ENCODE peak calls at places on chromosomes 6 and 20, in eight cellular contexts. One of them, this sample, is unnamed.

GRCh38 chr6:169848946-169849345 is 97.5 kb downstream of the ERMARD start:
- DNase-seq in stimulated activated CD4-positive, alpha-beta T cell treated with anti-CD3 and anti-CD28 coated beads, Interleukin-1b, Interleukin-23, amount 100 ng/mL, for 48 hours: no peak
- DNase-seq in SK-N-SH: no peak
- DNase-seq in neural progenitor cell: no peak
- DNase-seq in activated T-cell treated with anti-CD3 and anti-CD28 coated beads, Interleukin-2, amount 50 U/mL, for 4 hours: no peak
- DNase-seq in retinal pigment epithelial cell: no peak
- DNase-seq in CD8-positive, alpha-beta memory T cell: no peak
- DNase-seq in mucosa of gallbladder: no peak
- DNase-seq in this sample: no peak

GRCh38 chr20:21529863-21530262 is 16.0 kb upstream of the NKX2-2 start:
- DNase-seq in CD8-positive, alpha-beta memory T cell: no peak
- DNase-seq in retinal pigment epithelial cell: no peak
- DNase-seq in neural progenitor cell: peak
- DNase-seq in mucosa of gallbladder: no peak
- DNase-seq in stimulated activated CD4-positive, alpha-beta T cell treated with anti-CD3 and anti-CD28 coated beads, Interleukin-1b, Interleukin-23, amount 100 ng/mL, for 48 hours: no peak
- DNase-seq in activated T-cell treated with anti-CD3 and anti-CD28 coated beads, Interleukin-2, amount 50 U/mL, for 4 hours: no peak
- DNase-seq in SK-N-SH: no peak
- DNase-seq in this sample: peak

GRCh38 chr6:56664007-56664406 is 21.3 kb upstream of the DST start:
- DNase-seq in retinal pigment epithelial cell: no peak
- DNase-seq in CD8-positive, alpha-beta memory T cell: no peak
- DNase-seq in stimulated activated CD4-positive, alpha-beta T cell treated with anti-CD3 and anti-CD28 coated beads, Interleukin-1b, Interleukin-23, amount 100 ng/mL, for 48 hours: no peak
- DNase-seq in SK-N-SH: no peak
- DNase-seq in activated T-cell treated with anti-CD3 and anti-CD28 coated beads, Interleukin-2, amount 50 U/mL, for 4 hours: no peak
- DNase-seq in neural progenitor cell: peak
- DNase-seq in mucosa of gallbladder: no peak
- DNase-seq in this sample: no peak

GRCh38 chr20:25389381-25389857 is 1.2 kb downstream of the ABHD12 start:
- DNase-seq in mucosa of gallbladder: peak
- DNase-seq in retinal pigment epithelial cell: no peak
- DNase-seq in CD8-positive, alpha-beta memory T cell: no peak
- DNase-seq in stimulated activated CD4-positive, alpha-beta T cell treated with anti-CD3 and anti-CD28 coated beads, Interleukin-1b, Interleukin-23, amount 100 ng/mL, for 48 hours: no peak
- DNase-seq in activated T-cell treated with anti-CD3 and anti-CD28 coated beads, Interleukin-2, amount 50 U/mL, for 4 hours: no peak
- DNase-seq in neural progenitor cell: no peak
- DNase-seq in SK-N-SH: peak
- DNase-seq in this sample: peak

GRCh38 chr6:31680841-31681671 is at the start of gene LY6G5C:
- DNase-seq in retinal pigment epithelial cell: peak
- DNase-seq in stimulated activated CD4-positive, alpha-beta T cell treated with anti-CD3 and anti-CD28 coated beads, Interleukin-1b, Interleukin-23, amount 100 ng/mL, for 48 hours: peak
- DNase-seq in neural progenitor cell: peak
- DNase-seq in SK-N-SH: peak
- DNase-seq in activated T-cell treated with anti-CD3 and anti-CD28 coated beads, Interleukin-2, amount 50 U/mL, for 4 hours: peak
- DNase-seq in CD8-positive, alpha-beta memory T cell: peak
- DNase-seq in mucosa of gallbladder: peak
- DNase-seq in this sample: peak

GRCh38 chr20:60694763-60695162 is 557.3 kb upstream of the CDH4 start:
- DNase-seq in neural progenitor cell: no peak
- DNase-seq in mucosa of gallbladder: no peak
- DNase-seq in CD8-positive, alpha-beta memory T cell: no peak
- DNase-seq in SK-N-SH: no peak
- DNase-seq in retinal pigment epithelial cell: no peak
- DNase-seq in activated T-cell treated with anti-CD3 and anti-CD28 coated beads, Interleukin-2, amount 50 U/mL, for 4 hours: no peak
- DNase-seq in stimulated activated CD4-positive, alpha-beta T cell treated with anti-CD3 and anti-CD28 coated beads, Interleukin-1b, Interleukin-23, amount 100 ng/mL, for 48 hours: no peak
- DNase-seq in this sample: peak

GRCh38 chr6:168992696-168993185 is 260.9 kb downstream of the THBS2 start:
- DNase-seq in neural progenitor cell: no peak
- DNase-seq in retinal pigment epithelial cell: no peak
- DNase-seq in activated T-cell treated with anti-CD3 and anti-CD28 coated beads, Interleukin-2, amount 50 U/mL, for 4 hours: no peak
- DNase-seq in CD8-positive, alpha-beta memory T cell: no peak
- DNase-seq in mucosa of gallbladder: no peak
- DNase-seq in stimulated activated CD4-positive, alpha-beta T cell treated with anti-CD3 and anti-CD28 coated beads, Interleukin-1b, Interleukin-23, amount 100 ng/mL, for 48 hours: no peak
- DNase-seq in SK-N-SH: no peak
- DNase-seq in this sample: no peak

GRCh38 chr6:4280721-4281120 is 145.3 kb upstream of the ECI2 start:
- DNase-seq in activated T-cell treated with anti-CD3 and anti-CD28 coated beads, Interleukin-2, amount 50 U/mL, for 4 hours: no peak
- DNase-seq in SK-N-SH: no peak
- DNase-seq in neural progenitor cell: no peak
- DNase-seq in stimulated activated CD4-positive, alpha-beta T cell treated with anti-CD3 and anti-CD28 coated beads, Interleukin-1b, Interleukin-23, amount 100 ng/mL, for 48 hours: no peak
- DNase-seq in retinal pigment epithelial cell: peak
- DNase-seq in CD8-positive, alpha-beta memory T cell: no peak
- DNase-seq in mucosa of gallbladder: no peak
- DNase-seq in this sample: peak

GRCh38 chr20:38472513-38473352 is at the start of gene RALGAPB:
- DNase-seq in neural progenitor cell: peak
- DNase-seq in stimulated activated CD4-positive, alpha-beta T cell treated with anti-CD3 and anti-CD28 coated beads, Interleukin-1b, Interleukin-23, amount 100 ng/mL, for 48 hours: peak
- DNase-seq in activated T-cell treated with anti-CD3 and anti-CD28 coated beads, Interleukin-2, amount 50 U/mL, for 4 hours: peak
- DNase-seq in CD8-positive, alpha-beta memory T cell: peak
- DNase-seq in retinal pigment epithelial cell: peak
- DNase-seq in SK-N-SH: peak
- DNase-seq in mucosa of gallbladder: peak
- DNase-seq in this sample: peak

GRCh38 chr20:25233016-25233772 is 14.7 kb upstream of the PYGB start:
- DNase-seq in retinal pigment epithelial cell: peak
- DNase-seq in activated T-cell treated with anti-CD3 and anti-CD28 coated beads, Interleukin-2, amount 50 U/mL, for 4 hours: no peak
- DNase-seq in neural progenitor cell: peak
- DNase-seq in stimulated activated CD4-positive, alpha-beta T cell treated with anti-CD3 and anti-CD28 coated beads, Interleukin-1b, Interleukin-23, amount 100 ng/mL, for 48 hours: no peak
- DNase-seq in CD8-positive, alpha-beta memory T cell: no peak
- DNase-seq in mucosa of gallbladder: peak
- DNase-seq in SK-N-SH: no peak
- DNase-seq in this sample: peak

GRCh38 chr20:54068495-54068894 is 1.9 kb downstream of the BCAS1 start:
- DNase-seq in activated T-cell treated with anti-CD3 and anti-CD28 coated beads, Interleukin-2, amount 50 U/mL, for 4 hours: no peak
- DNase-seq in neural progenitor cell: no peak
- DNase-seq in retinal pigment epithelial cell: no peak
- DNase-seq in CD8-positive, alpha-beta memory T cell: no peak
- DNase-seq in stimulated activated CD4-positive, alpha-beta T cell treated with anti-CD3 and anti-CD28 coated beads, Interleukin-1b, Interleukin-23, amount 100 ng/mL, for 48 hours: no peak
- DNase-seq in mucosa of gallbladder: no peak
- DNase-seq in SK-N-SH: no peak
- DNase-seq in this sample: no peak

GRCh38 chr6:107847844-107848802 is 24.0 kb upstream of the SCML4 start:
- DNase-seq in mucosa of gallbladder: peak
- DNase-seq in activated T-cell treated with anti-CD3 and anti-CD28 coated beads, Interleukin-2, amount 50 U/mL, for 4 hours: peak
- DNase-seq in retinal pigment epithelial cell: no peak
- DNase-seq in neural progenitor cell: peak
- DNase-seq in stimulated activated CD4-positive, alpha-beta T cell treated with anti-CD3 and anti-CD28 coated beads, Interleukin-1b, Interleukin-23, amount 100 ng/mL, for 48 hours: peak
- DNase-seq in SK-N-SH: peak
- DNase-seq in CD8-positive, alpha-beta memory T cell: peak
- DNase-seq in this sample: peak

GRCh38 chr6:157173756-157174155 is 149.6 kb downstream of the TMEM242 start:
- DNase-seq in SK-N-SH: no peak
- DNase-seq in neural progenitor cell: no peak
- DNase-seq in CD8-positive, alpha-beta memory T cell: no peak
- DNase-seq in retinal pigment epithelial cell: no peak
- DNase-seq in mucosa of gallbladder: no peak
- DNase-seq in stimulated activated CD4-positive, alpha-beta T cell treated with anti-CD3 and anti-CD28 coated beads, Interleukin-1b, Interleukin-23, amount 100 ng/mL, for 48 hours: no peak
- DNase-seq in activated T-cell treated with anti-CD3 and anti-CD28 coated beads, Interleukin-2, amount 50 U/mL, for 4 hours: no peak
- DNase-seq in this sample: no peak

GRCh38 chr6:30782425-30783014 is 38.2 kb upstream of the IER3 start:
- DNase-seq in neural progenitor cell: no peak
- DNase-seq in activated T-cell treated with anti-CD3 and anti-CD28 coated beads, Interleukin-2, amount 50 U/mL, for 4 hours: no peak
- DNase-seq in retinal pigment epithelial cell: no peak
- DNase-seq in stimulated activated CD4-positive, alpha-beta T cell treated with anti-CD3 and anti-CD28 coated beads, Interleukin-1b, Interleukin-23, amount 100 ng/mL, for 48 hours: no peak
- DNase-seq in mucosa of gallbladder: no peak
- DNase-seq in CD8-positive, alpha-beta memory T cell: no peak
- DNase-seq in SK-N-SH: no peak
- DNase-seq in this sample: no peak

GRCh38 chr20:10134176-10134575 is 84.5 kb upstream of the SNAP25 start:
- DNase-seq in activated T-cell treated with anti-CD3 and anti-CD28 coated beads, Interleukin-2, amount 50 U/mL, for 4 hours: no peak
- DNase-seq in neural progenitor cell: no peak
- DNase-seq in SK-N-SH: no peak
- DNase-seq in retinal pigment epithelial cell: no peak
- DNase-seq in mucosa of gallbladder: no peak
- DNase-seq in stimulated activated CD4-positive, alpha-beta T cell treated with anti-CD3 and anti-CD28 coated beads, Interleukin-1b, Interleukin-23, amount 100 ng/mL, for 48 hours: no peak
- DNase-seq in CD8-positive, alpha-beta memory T cell: no peak
- DNase-seq in this sample: no peak

GRCh38 chr20:48583801-48584200 is 244.0 kb downstream of the PREX1 start:
- DNase-seq in SK-N-SH: no peak
- DNase-seq in CD8-positive, alpha-beta memory T cell: no peak
- DNase-seq in neural progenitor cell: no peak
- DNase-seq in retinal pigment epithelial cell: no peak
- DNase-seq in stimulated activated CD4-positive, alpha-beta T cell treated with anti-CD3 and anti-CD28 coated beads, Interleukin-1b, Interleukin-23, amount 100 ng/mL, for 48 hours: no peak
- DNase-seq in mucosa of gallbladder: no peak
- DNase-seq in activated T-cell treated with anti-CD3 and anti-CD28 coated beads, Interleukin-2, amount 50 U/mL, for 4 hours: no peak
- DNase-seq in this sample: no peak

GRCh38 chr20:24798930-24799705 is 150.0 kb upstream of the CST7 start:
- DNase-seq in CD8-positive, alpha-beta memory T cell: no peak
- DNase-seq in mucosa of gallbladder: no peak
- DNase-seq in SK-N-SH: peak
- DNase-seq in activated T-cell treated with anti-CD3 and anti-CD28 coated beads, Interleukin-2, amount 50 U/mL, for 4 hours: no peak
- DNase-seq in retinal pigment epithelial cell: no peak
- DNase-seq in stimulated activated CD4-positive, alpha-beta T cell treated with anti-CD3 and anti-CD28 coated beads, Interleukin-1b, Interleukin-23, amount 100 ng/mL, for 48 hours: no peak
- DNase-seq in neural progenitor cell: no peak
- DNase-seq in this sample: no peak